ENCODE peak calls at places on chromosomes 7 and 10, in six cellular contexts. One of them, this sample, is unnamed.

GRCh38 chr10:131898061-131898460 is 2.7 kb upstream of the PPP2R2D start:
- DNase-seq in aorta: peak; percentile 34
- DNase-seq in left lung: no peak
- DNase-seq in AG04450: no peak
- DNase-seq in kidney: peak; percentile 18
- DNase-seq in heart right ventricle: no peak
- DNase-seq in this sample: no peak

GRCh38 chr7:91941450-91941849 is 788 bp downstream of the AKAP9 start:
- DNase-seq in aorta: peak; percentile 64
- DNase-seq in left lung: no peak
- DNase-seq in AG04450: no peak
- DNase-seq in kidney: no peak
- DNase-seq in heart right ventricle: peak; percentile 48
- DNase-seq in this sample: peak; percentile 58

GRCh38 chr7:30280631-30281030 is 3.8 kb upstream of the ZNRF2 start:
- DNase-seq in aorta: no peak
- DNase-seq in left lung: no peak
- DNase-seq in AG04450: no peak
- DNase-seq in kidney: no peak
- DNase-seq in heart right ventricle: no peak
- DNase-seq in this sample: no peak

GRCh38 chr7:137454169-137455166 is 110.9 kb upstream of the PTN start:
- DNase-seq in aorta: no peak
- DNase-seq in left lung: no peak
- DNase-seq in AG04450: peak; percentile 86
- DNase-seq in kidney: no peak
- DNase-seq in heart right ventricle: no peak
- DNase-seq in this sample: no peak

GRCh38 chr7:156474241-156474743 is 166.3 kb upstream of the RNF32 start:
- DNase-seq in aorta: no peak
- DNase-seq in left lung: no peak
- DNase-seq in AG04450: peak; percentile 41
- DNase-seq in kidney: no peak
- DNase-seq in heart right ventricle: no peak
- DNase-seq in this sample: no peak

GRCh38 chr7:28152594-28152993 is 28.0 kb downstream of the JAZF1 start:
- DNase-seq in aorta: no peak
- DNase-seq in left lung: no peak
- DNase-seq in AG04450: no peak
- DNase-seq in kidney: no peak
- DNase-seq in heart right ventricle: no peak
- DNase-seq in this sample: no peak

GRCh38 chr7:116952640-116953371 is 495 bp upstream of the ST7 start:
- DNase-seq in aorta: peak; percentile 89
- DNase-seq in left lung: peak; percentile 87
- DNase-seq in AG04450: no peak
- DNase-seq in kidney: no peak
- DNase-seq in heart right ventricle: peak; percentile 54
- DNase-seq in this sample: peak; percentile 91

GRCh38 chr10:50310560-50311174 is 59.4 kb upstream of the ASAH2 start:
- DNase-seq in aorta: no peak
- DNase-seq in left lung: no peak
- DNase-seq in AG04450: no peak
- DNase-seq in kidney: no peak
- DNase-seq in heart right ventricle: no peak
- DNase-seq in this sample: no peak

GRCh38 chr10:63115732-63116383 is 17.3 kb upstream of the NRBF2 start:
- DNase-seq in aorta: peak; percentile 91
- DNase-seq in left lung: no peak
- DNase-seq in AG04450: no peak
- DNase-seq in kidney: peak; percentile 84
- DNase-seq in heart right ventricle: peak; percentile 63
- DNase-seq in this sample: peak; percentile 67

GRCh38 chr7:110786576-110786975 is 304.4 kb upstream of the LRRN3 start:
- DNase-seq in aorta: no peak
- DNase-seq in left lung: no peak
- DNase-seq in AG04450: no peak
- DNase-seq in kidney: no peak
- DNase-seq in heart right ventricle: no peak
- DNase-seq in this sample: no peak

GRCh38 chr7:143171697-143172096 is 11.5 kb upstream of the TAS2R39 start:
- DNase-seq in aorta: no peak
- DNase-seq in left lung: no peak
- DNase-seq in AG04450: no peak
- DNase-seq in kidney: no peak
- DNase-seq in heart right ventricle: no peak
- DNase-seq in this sample: no peak

GRCh38 chr7:3371601-3372000 is 70.5 kb downstream of the SDK1 start:
- DNase-seq in aorta: no peak
- DNase-seq in left lung: no peak
- DNase-seq in AG04450: no peak
- DNase-seq in kidney: no peak
- DNase-seq in heart right ventricle: no peak
- DNase-seq in this sample: no peak

GRCh38 chr7:13132314-13132713 is 444.9 kb downstream of the ARL4A start:
- DNase-seq in aorta: no peak
- DNase-seq in left lung: no peak
- DNase-seq in AG04450: no peak
- DNase-seq in kidney: no peak
- DNase-seq in heart right ventricle: no peak
- DNase-seq in this sample: no peak

GRCh38 chr10:108684431-108684830 is 1238.9 kb downstream of the XPNPEP1 start:
- DNase-seq in aorta: no peak
- DNase-seq in left lung: no peak
- DNase-seq in AG04450: no peak
- DNase-seq in kidney: no peak
- DNase-seq in heart right ventricle: no peak
- DNase-seq in this sample: no peak

GRCh38 chr7:34842782-34843181 is 184.8 kb downstream of the NPSR1 start:
- DNase-seq in aorta: no peak
- DNase-seq in left lung: no peak
- DNase-seq in AG04450: no peak
- DNase-seq in kidney: no peak
- DNase-seq in heart right ventricle: no peak
- DNase-seq in this sample: no peak

GRCh38 chr10:118957141-118957825 is 72.2 kb upstream of the NANOS1 start:
- DNase-seq in aorta: no peak
- DNase-seq in left lung: no peak
- DNase-seq in AG04450: no peak
- DNase-seq in kidney: no peak
- DNase-seq in heart right ventricle: no peak
- DNase-seq in this sample: no peak

GRCh38 chr7:116578526-116578925 is 53.7 kb downstream of the CAV1 start:
- DNase-seq in aorta: no peak
- DNase-seq in left lung: no peak
- DNase-seq in AG04450: no peak
- DNase-seq in kidney: no peak
- DNase-seq in heart right ventricle: no peak
- DNase-seq in this sample: no peak

GRCh38 chr7:7274782-7275181 is 92.4 kb downstream of the C1GALT1 start:
- DNase-seq in aorta: no peak
- DNase-seq in left lung: no peak
- DNase-seq in AG04450: no peak
- DNase-seq in kidney: no peak
- DNase-seq in heart right ventricle: no peak
- DNase-seq in this sample: no peak

GRCh38 chr10:11088709-11089108 is 71.0 kb downstream of the CELF2 start:
- DNase-seq in aorta: no peak
- DNase-seq in left lung: no peak
- DNase-seq in AG04450: no peak
- DNase-seq in kidney: no peak
- DNase-seq in heart right ventricle: no peak
- DNase-seq in this sample: no peak

GRCh38 chr7:157255201-157255606 is 81.6 kb upstream of the DNAJB6 start:
- DNase-seq in aorta: no peak
- DNase-seq in left lung: no peak
- DNase-seq in AG04450: no peak
- DNase-seq in kidney: no peak
- DNase-seq in heart right ventricle: no peak
- DNase-seq in this sample: no peak

GRCh38 chr10:6753644-6754043 is 173.6 kb upstream of the PRKCQ start:
- DNase-seq in aorta: no peak
- DNase-seq in left lung: no peak
- DNase-seq in AG04450: no peak
- DNase-seq in kidney: no peak
- DNase-seq in heart right ventricle: no peak
- DNase-seq in this sample: no peak

GRCh38 chr10:6751363-6751762 is 171.3 kb upstream of the PRKCQ start:
- DNase-seq in aorta: no peak
- DNase-seq in left lung: no peak
- DNase-seq in AG04450: no peak
- DNase-seq in kidney: no peak
- DNase-seq in heart right ventricle: no peak
- DNase-seq in this sample: no peak

GRCh38 chr10:6746782-6747181 is 166.7 kb upstream of the PRKCQ start:
- DNase-seq in aorta: no peak
- DNase-seq in left lung: no peak
- DNase-seq in AG04450: no peak
- DNase-seq in kidney: no peak
- DNase-seq in heart right ventricle: no peak
- DNase-seq in this sample: no peak

GRCh38 chr10:6748029-6748428 is 168.0 kb upstream of the PRKCQ start:
- DNase-seq in aorta: no peak
- DNase-seq in left lung: no peak
- DNase-seq in AG04450: no peak
- DNase-seq in kidney: no peak
- DNase-seq in heart right ventricle: no peak
- DNase-seq in this sample: no peak

DNA sequence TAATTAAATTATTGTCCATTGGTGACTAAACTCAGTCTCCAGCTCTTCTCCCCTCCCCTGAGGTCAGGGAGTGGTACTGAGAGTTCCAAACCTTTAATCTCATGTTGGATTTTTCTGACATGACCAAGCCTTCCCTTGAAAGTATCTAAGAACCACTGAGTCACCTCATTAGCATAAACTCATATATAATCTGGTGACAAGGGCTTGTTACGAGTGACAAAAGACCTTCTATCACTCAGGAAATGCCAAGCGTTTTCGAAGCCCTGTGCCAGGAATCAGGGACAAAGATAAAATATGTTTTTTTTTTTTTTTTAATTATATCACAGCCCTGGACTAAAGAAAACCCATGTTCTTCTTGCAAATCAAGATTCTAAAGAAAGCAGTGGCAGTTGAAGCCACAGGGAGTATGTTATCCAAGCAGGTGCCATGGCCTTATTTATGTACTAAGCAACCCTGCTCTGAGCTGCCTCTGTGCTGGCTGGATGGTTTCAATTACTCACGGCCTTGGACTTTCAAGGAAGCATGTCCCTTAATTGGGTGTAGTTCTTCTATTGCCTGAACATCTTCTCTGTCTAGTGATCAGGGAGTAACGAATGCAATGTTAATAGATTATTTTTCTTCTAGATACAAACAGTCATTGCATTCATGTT is 169.0 kb upstream of the PRKCQ start:
- DNase-seq in aorta: no peak
- DNase-seq in left lung: no peak
- DNase-seq in AG04450: no peak
- DNase-seq in kidney: no peak
- DNase-seq in heart right ventricle: no peak
- DNase-seq in this sample: no peak
- H3K27ac ChIP-seq in aorta: no peak overlapping the region
- H3K27ac ChIP-seq in left lung: no peak overlapping the region
- H3K27ac ChIP-seq in AG04450: peak overlapping the region; percentile 3
- H3K27ac ChIP-seq in kidney: no peak overlapping the region
- H3K27ac ChIP-seq in heart right ventricle: no peak overlapping the region
- H3K27ac ChIP-seq in this sample: no peak overlapping the region

DNA sequence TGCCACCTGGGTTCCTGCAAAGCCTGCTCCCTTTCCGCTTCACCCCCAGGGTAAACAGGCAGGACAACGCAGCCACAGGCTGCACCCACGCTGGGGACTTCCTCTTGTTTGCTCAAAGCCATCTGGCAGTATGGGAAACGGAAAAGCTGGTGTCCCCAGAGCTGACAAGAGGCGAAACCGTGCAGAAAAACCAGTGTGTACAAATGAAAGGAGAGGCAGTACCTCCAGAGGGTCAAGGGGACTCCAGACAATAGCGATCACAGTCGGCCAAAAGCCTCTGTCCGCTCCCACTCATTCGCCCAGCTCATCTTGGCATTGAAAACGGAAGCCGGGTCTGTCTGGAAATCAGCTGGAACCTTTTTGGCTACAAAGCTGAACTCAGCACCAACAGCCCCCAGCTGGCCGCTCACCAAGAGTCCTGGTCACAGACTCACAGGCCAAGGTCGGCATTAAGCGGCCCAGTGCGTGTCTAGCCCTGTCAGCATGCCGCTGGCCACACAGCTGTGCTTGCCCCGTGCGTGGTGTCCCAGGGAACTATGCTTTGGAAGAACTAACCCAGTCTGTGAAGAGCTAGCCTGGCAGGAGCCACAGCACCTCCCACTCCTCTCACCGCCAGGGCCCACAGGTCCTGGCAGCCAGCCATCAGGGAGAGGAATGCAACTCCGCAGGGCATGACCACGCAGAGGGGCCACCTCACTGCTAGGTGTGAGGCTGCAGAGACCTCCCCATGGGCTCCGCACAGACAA is 10.4 kb downstream of the TNS3 start:
- DNase-seq in aorta: peak; percentile 91
- DNase-seq in left lung: peak; percentile 86
- DNase-seq in AG04450: peak; percentile 67
- DNase-seq in kidney: peak; percentile 92
- DNase-seq in heart right ventricle: peak; percentile 83
- DNase-seq in this sample: peak; percentile 83
- H3K27ac ChIP-seq in aorta: peak overlapping the region; percentile 62
- H3K27ac ChIP-seq in left lung: peak overlapping the region; percentile 80
- H3K27ac ChIP-seq in AG04450: peak overlapping the region; percentile 88
- H3K27ac ChIP-seq in kidney: peak overlapping the region; percentile 90
- H3K27ac ChIP-seq in heart right ventricle: peak overlapping the region; percentile 67
- H3K27ac ChIP-seq in this sample: peak overlapping the region; percentile 87

DNA sequence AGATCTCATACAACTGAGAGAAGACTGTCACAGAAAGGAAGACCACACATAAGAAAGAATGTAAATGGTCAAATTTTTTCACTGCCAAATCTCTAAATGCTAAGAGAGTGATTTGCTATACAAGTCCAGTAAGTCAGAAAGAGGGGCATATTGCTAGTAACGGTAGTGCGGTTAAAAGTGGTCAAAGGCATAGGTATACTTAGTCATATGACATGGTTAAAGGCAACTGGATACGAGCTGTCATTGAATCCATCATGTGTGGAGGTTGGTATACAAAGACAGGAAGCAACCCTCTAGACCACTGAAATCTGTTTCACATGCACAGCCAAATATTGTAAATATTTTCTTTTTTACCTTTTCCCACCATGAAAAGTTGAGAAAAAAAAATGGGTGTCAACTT is 4.8 kb downstream of the INHBA start:
- DNase-seq in aorta: no peak
- DNase-seq in left lung: no peak
- DNase-seq in AG04450: no peak
- DNase-seq in kidney: no peak
- DNase-seq in heart right ventricle: no peak
- DNase-seq in this sample: no peak
- H3K27ac ChIP-seq in aorta: peak overlapping the region; percentile 62
- H3K27ac ChIP-seq in left lung: peak overlapping the region; percentile 67
- H3K27ac ChIP-seq in AG04450: peak overlapping the region; percentile 66
- H3K27ac ChIP-seq in kidney: no peak overlapping the region
- H3K27ac ChIP-seq in heart right ventricle: no peak overlapping the region
- H3K27ac ChIP-seq in this sample: no peak overlapping the region

DNA sequence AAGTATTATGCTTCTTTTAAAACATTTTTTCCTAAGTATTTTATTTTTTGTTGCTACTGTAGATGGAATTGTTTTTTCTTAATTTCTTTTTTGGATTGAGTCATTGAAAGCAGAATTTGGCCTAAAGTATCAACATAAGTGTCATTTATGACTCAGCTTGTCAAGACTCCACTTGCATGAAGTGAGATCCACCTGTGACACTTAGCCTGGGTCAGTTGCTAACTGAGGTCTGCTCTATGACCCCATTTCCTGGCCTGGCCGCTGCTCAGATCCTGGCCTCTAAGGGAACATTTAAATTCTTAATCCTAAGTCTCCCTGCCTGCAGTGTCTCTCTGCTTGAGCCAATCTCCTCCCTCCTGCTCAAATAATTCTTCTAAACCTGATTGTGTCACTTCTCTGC is 35.5 kb downstream of the TMEM270 start:
- DNase-seq in aorta: peak; percentile 74
- DNase-seq in left lung: no peak
- DNase-seq in AG04450: no peak
- DNase-seq in kidney: no peak
- DNase-seq in heart right ventricle: no peak
- DNase-seq in this sample: no peak
- H3K27ac ChIP-seq in aorta: peak overlapping the region; percentile 24
- H3K27ac ChIP-seq in left lung: no peak overlapping the region
- H3K27ac ChIP-seq in AG04450: no peak overlapping the region
- H3K27ac ChIP-seq in kidney: no peak overlapping the region
- H3K27ac ChIP-seq in heart right ventricle: no peak overlapping the region
- H3K27ac ChIP-seq in this sample: no peak overlapping the region

This sample was measured in lower lobe of right lung.